ENCODE peak calls at places on chromosomes 6 and 20, in nine cellular contexts. M, C, W, J, T, N, X, D and F are unnamed samples.

GRCh38 chr6:69622230-69622629 is 174.6 kb downstream of the LMBRD1 start:
- DNase-seq in M (no peak), C (no peak), W (no peak), J (no peak), T (no peak), N (no peak), X (peak), D (no peak), F (no peak)

GRCh38 chr6:15280023-15280422 is 34.2 kb downstream of the JARID2 start:
- DNase-seq in M (no peak), C (no peak), W (no peak), J (no peak), T (peak), N (no peak), X (peak), D (no peak), F (no peak)

GRCh38 chr6:139919107-139920026 is 544.9 kb upstream of the CITED2 start:
- DNase-seq in M (no peak), C (no peak), W (no peak), J (no peak), T (no peak), N (no peak), X (no peak), D (no peak), F (no peak)

GRCh38 chr20:1721687-1722512 is 64.3 kb upstream of the SIRPG start:
- DNase-seq in M (no peak), C (no peak), W (no peak), J (peak), T (no peak), N (no peak), X (no peak), D (peak), F (no peak)

GRCh38 chr6:39425346-39426056 is 103.0 kb upstream of the KCNK16 start:
- DNase-seq in M (no peak), C (no peak), W (no peak), J (no peak), T (no peak), N (no peak), X (no peak), D (no peak), F (no peak)

GRCh38 chr20:3687655-3688054 is 5.8 kb upstream of the ADAM33 start:
- DNase-seq in M (peak), C (no peak), W (no peak), J (no peak), T (peak), N (no peak), X (no peak), D (no peak), F (no peak)

GRCh38 chr6:100724696-100725095 is 156.4 kb downstream of the ASCC3 start:
- DNase-seq in M (no peak), C (no peak), W (no peak), J (no peak), T (no peak), N (no peak), X (no peak), D (no peak), F (no peak)

GRCh38 chr20:53792946-53793536 is 199.4 kb upstream of the ZNF217 start:
- DNase-seq in M (no peak), C (no peak), W (no peak), J (no peak), T (no peak), N (no peak), X (no peak), D (peak), F (no peak)

GRCh38 chr6:94041930-94042724 is 622.8 kb upstream of the EPHA7 start:
- DNase-seq in M (no peak), C (no peak), W (no peak), J (no peak), T (no peak), N (no peak), X (no peak), D (no peak), F (no peak)

GRCh38 chr6:112287836-112288235 is 33.5 kb upstream of the LAMA4 start:
- DNase-seq in M (no peak), C (no peak), W (no peak), J (no peak), T (no peak), N (no peak), X (no peak), D (no peak), F (no peak)

GRCh38 chr20:32752458-32753250 is 9.4 kb upstream of the COMMD7 start:
- DNase-seq in M (no peak), C (no peak), W (no peak), J (no peak), T (no peak), N (no peak), X (no peak), D (no peak), F (no peak)

GRCh38 chr20:41717464-41717863 is 99.3 kb upstream of the CHD6 start:
- DNase-seq in M (no peak), C (no peak), W (no peak), J (no peak), T (no peak), N (no peak), X (no peak), D (no peak), F (peak)

GRCh38 chr6:97067045-97067444 is 142.5 kb downstream of the KLHL32 start:
- DNase-seq in M (no peak), C (no peak), W (no peak), J (no peak), T (no peak), N (no peak), X (no peak), D (no peak), F (no peak)

GRCh38 chr6:167851349-167851952 is 24.7 kb downstream of the AFDN start:
- DNase-seq in M (no peak), C (no peak), W (no peak), J (no peak), T (no peak), N (no peak), X (no peak), D (no peak), F (no peak)

GRCh38 chr20:57008217-57008616 is 258.2 kb downstream of the BMP7 start:
- DNase-seq in M (peak), C (no peak), W (no peak), J (no peak), T (no peak), N (no peak), X (no peak), D (no peak), F (no peak)

GRCh38 chr20:8805737-8806442 is 263.0 kb upstream of the PLCB4 start:
- DNase-seq in M (no peak), C (no peak), W (no peak), J (no peak), T (no peak), N (no peak), X (no peak), D (no peak), F (no peak)

GRCh38 chr6:88963139-88964090 is at the start of gene RNGTT:
- DNase-seq in M (peak), C (peak), W (peak), J (peak), T (peak), N (peak), X (peak), D (peak), F (peak)
- TF ChIP-seq POLR2A in M (no peak), C (peak), W (no peak), J (peak), T (peak), N (no peak), X (peak), D (no peak), F (peak)

GRCh38 chr6:73901986-73902385 is 206.0 kb downstream of the CD109 start:
- DNase-seq in M (no peak), C (no peak), W (no peak), J (no peak), T (no peak), N (no peak), X (no peak), D (no peak), F (no peak)

GRCh38 chr6:73903155-73903554 is 207.2 kb downstream of the CD109 start:
- DNase-seq in M (no peak), C (no peak), W (no peak), J (no peak), T (no peak), N (no peak), X (no peak), D (no peak), F (no peak)

GRCh38 chr6:73893696-73894095 is 197.7 kb downstream of the CD109 start:
- DNase-seq in M (no peak), C (no peak), W (no peak), J (no peak), T (no peak), N (no peak), X (no peak), D (no peak), F (no peak)

GRCh38 chr6:73901311-73901710 is 205.3 kb downstream of the CD109 start:
- DNase-seq in M (no peak), C (no peak), W (no peak), J (no peak), T (no peak), N (no peak), X (no peak), D (no peak), F (no peak)

GRCh38 chr6:73898599-73898998 is 202.6 kb downstream of the CD109 start:
- DNase-seq in M (no peak), C (no peak), W (no peak), J (no peak), T (no peak), N (no peak), X (no peak), D (no peak), F (no peak)
- TF ChIP-seq CTCF in M (no peak), C (no peak), W (no peak), J (no peak), T (no peak), N (no peak), X (no peak), D (no peak), F (no peak)

DNA sequence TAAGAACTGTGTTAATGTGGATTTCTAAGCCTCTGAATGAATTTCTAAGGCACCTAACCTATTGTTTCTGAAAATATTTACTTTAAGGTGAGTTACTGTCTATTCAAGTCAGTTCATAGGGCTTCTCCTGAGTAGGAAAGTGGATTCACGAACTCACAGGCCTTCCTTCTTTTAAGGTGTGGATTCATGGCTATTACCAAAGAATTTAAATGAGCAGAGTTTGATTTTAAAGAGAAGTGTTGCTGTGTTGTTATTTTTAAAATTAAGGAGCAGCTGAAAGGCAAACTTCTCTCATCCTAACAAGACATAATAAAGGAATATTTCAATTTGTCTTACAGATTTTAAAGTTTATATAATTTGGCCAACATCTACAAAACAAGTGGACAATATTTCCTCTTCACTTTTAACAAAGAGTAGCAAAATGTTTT is 436 bp upstream of the TSPYL4 start:
- DNase-seq in M (no peak), C (no peak), W (no peak), J (no peak), T (no peak), N (no peak), X (no peak), D (no peak), F (no peak)
- TF ChIP-seq POLR2A in M (no peak), C (no peak), W (no peak), J (no peak), T (no peak), N (no peak), X (no peak), D (no peak), F (no peak)

DNA sequence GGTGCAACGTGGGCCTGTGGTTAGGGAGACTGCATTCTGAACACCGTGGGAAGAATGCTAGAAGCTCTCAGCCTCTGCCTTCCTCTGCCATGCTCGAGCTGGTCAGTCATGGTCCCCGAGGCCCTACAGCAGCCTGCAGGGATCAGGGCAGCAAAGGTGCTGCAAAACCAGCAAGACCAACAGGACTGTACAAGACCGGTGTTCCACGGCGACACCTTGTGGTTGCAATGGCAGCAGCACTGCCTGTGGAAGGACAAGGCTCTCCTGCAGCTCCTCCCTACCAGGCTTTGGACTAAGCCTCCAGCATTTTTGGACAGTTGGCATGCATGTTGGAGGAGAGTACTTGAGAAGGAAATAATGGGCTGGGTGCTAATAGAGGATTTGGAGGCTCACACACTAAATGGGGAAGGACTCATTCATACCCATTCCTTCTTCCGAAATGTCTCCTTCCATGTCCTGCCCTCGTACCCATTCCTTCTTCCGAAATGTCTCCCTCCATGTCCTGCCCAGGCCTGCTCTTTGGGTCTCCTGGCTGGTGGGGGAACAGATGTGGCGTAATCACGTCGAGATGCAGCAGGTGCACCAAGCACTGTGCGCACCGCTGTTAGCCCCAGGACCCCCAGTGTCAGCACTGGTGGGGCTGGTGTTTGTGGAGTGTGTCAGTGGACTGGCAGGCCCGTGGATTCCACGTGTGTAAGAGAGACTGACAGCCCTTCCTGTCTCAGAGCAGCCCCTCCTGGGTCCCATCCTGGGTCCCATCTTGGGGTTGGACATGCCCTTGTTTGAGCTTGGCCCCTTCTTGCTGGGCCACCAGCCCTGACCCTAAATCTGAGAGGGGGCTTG is 18.6 kb upstream of the MYT1 start:
- DNase-seq in M (no peak), C (peak), W (peak), J (no peak), T (no peak), N (no peak), X (no peak), D (no peak), F (no peak)
- TF ChIP-seq CTCF in M (no peak), C (no peak), W (no peak), J (no peak), T (no peak), N (no peak), X (no peak), D (no peak), F (no peak)

DNA sequence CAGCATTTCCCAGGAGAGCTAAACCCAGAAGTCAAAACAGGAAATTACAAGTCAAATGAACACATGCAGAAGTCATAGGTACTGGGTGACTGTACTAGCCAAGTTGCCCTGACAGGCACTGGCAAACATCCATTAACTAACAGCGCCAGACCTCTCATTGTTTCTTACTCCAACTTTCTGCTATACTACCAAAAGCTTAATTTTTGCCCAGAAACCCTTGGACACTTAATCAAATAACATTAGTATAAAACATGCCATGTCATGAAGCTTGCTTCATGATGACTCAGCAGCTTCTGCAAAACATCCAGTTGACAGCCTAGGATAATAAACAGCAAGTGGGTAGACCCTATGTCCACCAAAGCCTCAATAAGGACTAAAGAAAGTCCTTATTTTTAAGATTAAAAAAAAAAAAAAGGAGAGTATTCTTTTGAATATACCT is 3.5 kb downstream of the NUP153 start:
- DNase-seq in M (peak), C (peak), W (no peak), J (no peak), T (peak), N (no peak), X (no peak), D (no peak), F (peak)
- TF ChIP-seq POLR2A in M (no peak), C (no peak), W (no peak), J (no peak), T (no peak), N (no peak), X (no peak), D (no peak), F (no peak)

GRCh38 chr20:11207749-11208502 is 534.1 kb upstream of the JAG1 start:
- DNase-seq in M (no peak), C (no peak), W (no peak), J (no peak), T (no peak), N (no peak), X (no peak), D (no peak), F (no peak)
- TF ChIP-seq CTCF in M (no peak), C (no peak), W (no peak), J (no peak), T (no peak), N (no peak), X (no peak), D (no peak), F (no peak)

GRCh38 chr6:12011276-12012112 is 618 bp upstream of the HIVEP1 start:
- DNase-seq in M (peak), C (peak), W (peak), J (peak), T (peak), N (peak), X (peak), D (peak), F (peak)
- TF ChIP-seq POLR2A in M (peak), C (no peak), W (no peak), J (no peak), T (peak), N (no peak), X (no peak), D (peak), F (no peak)

DNA sequence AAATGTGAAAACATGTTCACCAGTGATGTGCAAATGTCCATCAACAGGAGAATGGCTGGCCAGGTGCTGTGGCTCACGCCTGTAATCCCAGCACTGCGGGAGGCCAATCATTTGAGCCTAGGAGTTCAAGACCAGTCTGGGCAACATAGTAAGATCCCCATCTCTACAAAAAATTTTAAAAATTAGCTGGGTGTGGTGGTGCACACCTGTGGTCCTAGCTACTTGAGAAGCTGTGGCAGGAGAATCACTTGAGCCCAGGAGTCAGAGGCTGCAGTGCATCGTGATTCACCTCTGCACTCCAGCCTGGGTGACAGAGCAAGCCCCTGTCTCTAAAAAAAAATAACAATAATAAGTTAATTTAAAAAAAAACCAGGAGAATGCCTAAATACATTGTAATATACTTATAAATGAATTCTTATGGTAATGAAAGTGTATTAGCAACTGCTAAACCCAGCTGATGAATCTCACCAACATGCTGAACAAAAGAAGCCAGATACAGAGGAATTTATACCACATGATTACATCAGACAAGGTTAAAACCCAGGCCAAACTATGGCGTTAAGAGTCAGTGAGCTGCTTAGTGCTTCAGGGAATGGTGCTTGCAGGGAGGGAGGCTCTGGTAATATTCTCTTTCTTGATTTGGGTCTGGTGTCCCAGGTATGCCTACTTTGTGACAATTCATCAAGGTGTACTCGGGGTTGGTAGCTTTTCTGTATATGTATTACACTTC is 36.4 kb downstream of the RPP40 start:
- DNase-seq in M (no peak), C (no peak), W (no peak), J (no peak), T (no peak), N (no peak), X (no peak), D (no peak), F (peak)
- TF ChIP-seq CTCF in M (no peak), C (no peak), W (no peak), J (no peak), T (no peak), N (no peak), X (no peak), D (no peak), F (no peak)

DNA sequence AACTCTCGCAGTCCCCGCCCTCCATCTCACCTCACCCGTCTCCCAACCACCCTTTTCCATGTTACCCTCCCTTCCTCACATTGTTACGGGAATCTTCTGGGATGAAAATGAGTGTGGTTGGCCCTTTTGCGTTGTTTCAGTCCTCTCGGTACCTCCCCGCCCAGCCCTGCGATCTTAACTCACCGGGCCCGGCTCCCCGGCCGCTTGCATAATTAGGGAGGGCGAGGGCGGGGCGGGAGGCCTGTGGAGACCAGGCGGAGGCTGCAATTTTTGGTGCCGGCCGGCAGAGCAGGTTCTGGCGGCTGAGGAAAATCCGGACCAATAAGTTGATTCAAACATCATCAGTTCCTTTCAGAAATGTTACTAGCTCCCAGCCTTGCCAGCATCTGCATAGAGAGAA is 25.2 kb downstream of the TFAP2B start:
- DNase-seq in M (no peak), C (no peak), W (no peak), J (no peak), T (no peak), N (no peak), X (no peak), D (no peak), F (no peak)
- TF ChIP-seq POLR2A in M (no peak), C (no peak), W (no peak), J (no peak), T (no peak), N (no peak), X (no peak), D (no peak), F (no peak)